ENCODE peak calls at places on chromosomes 16 and 17, in five cellular contexts. N is SK-N-SH, S is HepG2, F is K562, H is HCT116. K is an unnamed sample.
A peak's percentile ranks its signal among the peaks of the same experiment; 100 is the strongest.

GRCh38 chr17:2171725-2172446 is 117.0 kb downstream of the HIC1 start:
- DNase-seq in N (no peak), S (peak; percentile 82), F (no peak), H (no peak), K (no peak)

GRCh38 chr16:66503030-66503429 is 46.9 kb downstream of the TK2 start:
- DNase-seq in N (no peak), S (no peak), F (no peak), H (no peak), K (no peak)

GRCh38 chr16:74608944-74609343 is 2.0 kb upstream of the GLG1 start:
- DNase-seq in N (no peak), S (no peak), F (no peak), H (no peak), K (no peak)

GRCh38 chr16:19555938-19556778 is 655 bp downstream of the VPS35L start:
- DNase-seq in N (peak; percentile 39), S (no peak), F (peak; percentile 63), H (peak; percentile 59), K (peak; percentile 17)

GRCh38 chr16:60741810-60742209 is 1294.4 kb downstream of the CDH8 start:
- DNase-seq in N (no peak), S (no peak), F (no peak), H (no peak), K (no peak)

GRCh38 chr16:84312783-84313382 is 18.2 kb downstream of the WFDC1 start:
- DNase-seq in N (peak; percentile 58), S (no peak), F (no peak), H (peak; percentile 57), K (peak; percentile 79)

GRCh38 chr16:51133130-51133529 is 17.9 kb downstream of the SALL1 start:
- DNase-seq in N (no peak), S (no peak), F (no peak), H (no peak), K (no peak)

GRCh38 chr16:52191533-52192134 is 355.3 kb downstream of the TOX3 start:
- DNase-seq in N (peak; percentile 46), S (peak; percentile 76), F (peak; percentile 69), H (peak; percentile 29), K (peak; percentile 74)

GRCh38 chr17:70552230-70552981 is 383.1 kb downstream of the KCNJ2 start:
- DNase-seq in N (peak; percentile 72), S (peak; percentile 15), F (peak; percentile 8), H (peak; percentile 29), K (peak; percentile 69)

GRCh38 chr17:64281962-64282752 is 19.1 kb upstream of the TEX2 start:
- DNase-seq in N (peak; percentile 80), S (peak; percentile 72), F (peak; percentile 81), H (peak; percentile 86), K (peak; percentile 41)

GRCh38 chr17:72333570-72333969 is 212.8 kb downstream of the SOX9 start:
- DNase-seq in N (no peak), S (no peak), F (no peak), H (no peak), K (no peak)

GRCh38 chr17:71703701-71704100 is 417.1 kb upstream of the SOX9 start:
- DNase-seq in N (no peak), S (no peak), F (no peak), H (no peak), K (no peak)

GRCh38 chr16:28090646-28091377 is 27.3 kb upstream of the GSG1L start:
- DNase-seq in N (peak; percentile 48), S (no peak), F (peak; percentile 32), H (no peak), K (no peak)

GRCh38 chr16:85629853-85630252 is 16.7 kb downstream of the GSE1 start:
- DNase-seq in N (no peak), S (no peak), F (no peak), H (no peak), K (no peak)

GRCh38 chr16:23784811-23785447 is 30.1 kb downstream of the CHP2 start:
- DNase-seq in N (no peak), S (no peak), F (peak; percentile 73), H (no peak), K (no peak)

GRCh38 chr17:61202564-61202963 is 197.1 kb upstream of the TBX2 start:
- DNase-seq in N (no peak), S (no peak), F (no peak), H (no peak), K (no peak)

GRCh38 chr17:27888945-27889344 is 4.2 kb downstream of the LYRM9 start:
- DNase-seq in N (no peak), S (peak; percentile 69), F (no peak), H (no peak), K (peak; percentile 90)

GRCh38 chr16:56193951-56194726 is 2.9 kb downstream of the GNAO1 start:
- DNase-seq in N (peak; percentile 92), S (peak; percentile 66), F (peak; percentile 81), H (no peak), K (peak; percentile 69)

GRCh38 chr16:88527186-88527936 is 42.8 kb upstream of the ZC3H18 start:
- DNase-seq in N (peak; percentile 95), S (peak; percentile 51), F (peak; percentile 90), H (peak; percentile 34), K (peak; percentile 74)

GRCh38 chr17:17749921-17750320 is 68.7 kb downstream of the RAI1 start:
- DNase-seq in N (peak; percentile 83), S (peak; percentile 36), F (peak; percentile 63), H (peak; percentile 42), K (peak; percentile 66)

GRCh38 chr16:84806256-84806889 is 13.4 kb upstream of the CRISPLD2 start:
- DNase-seq in N (peak; percentile 86), S (no peak), F (peak; percentile 71), H (no peak), K (peak; percentile 45)

GRCh38 chr16:23365602-23366240 is 63.6 kb downstream of the SCNN1B start:
- DNase-seq in N (no peak), S (no peak), F (no peak), H (no peak), K (no peak)

GRCh38 chr17:78921437-78921971 is 3.7 kb downstream of the TIMP2 start:
- DNase-seq in N (peak; percentile 73), S (no peak), F (no peak), H (no peak), K (no peak)

GRCh38 chr16:86846136-86846535 is 267.8 kb downstream of the FOXL1 start:
- DNase-seq in N (no peak), S (no peak), F (no peak), H (no peak), K (no peak)

DNA sequence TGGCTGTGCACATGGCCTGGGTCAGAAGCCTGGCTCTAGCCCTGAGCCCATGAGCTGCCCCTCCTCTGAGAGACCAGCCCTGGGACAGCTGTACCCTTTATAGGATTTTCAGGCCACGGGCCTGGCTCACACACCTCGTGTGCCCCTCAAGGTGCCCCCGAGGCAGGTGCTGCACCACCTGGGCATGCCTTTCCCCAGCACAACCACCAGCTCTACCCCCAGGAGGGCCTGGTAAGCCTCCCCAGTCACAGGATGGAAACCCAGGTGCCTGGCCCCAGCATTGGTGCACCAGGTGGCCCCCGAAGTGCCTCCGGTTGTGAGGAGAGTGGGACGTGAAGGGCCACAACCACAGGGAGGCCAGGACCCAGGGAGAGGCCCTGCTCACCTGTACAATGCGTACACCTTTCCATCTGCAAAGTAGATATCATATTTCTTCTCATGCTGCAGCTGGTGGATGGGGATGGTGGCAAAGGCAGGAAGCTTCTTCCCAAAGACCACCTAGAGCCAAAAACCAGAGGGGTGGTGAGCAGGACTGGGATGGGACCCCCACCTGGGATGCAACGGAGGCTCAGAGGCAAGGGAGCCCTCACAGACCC is 6.3 kb downstream of the ZNF598 start:
- DNase-seq in N (no peak), S (no peak), F (no peak), H (no peak), K (no peak)
- TF ChIP-seq JUND in N (no peak), S (no peak), F (no peak), H (no peak), K (no peak)

GRCh38 chr17:171871-172270 is 9.6 kb downstream of the DOC2B start:
- DNase-seq in N (no peak), S (no peak), F (no peak), H (no peak), K (no peak)
- TF ChIP-seq JUND in N (no peak), S (no peak), F (no peak), H (no peak), K (no peak)

DNA sequence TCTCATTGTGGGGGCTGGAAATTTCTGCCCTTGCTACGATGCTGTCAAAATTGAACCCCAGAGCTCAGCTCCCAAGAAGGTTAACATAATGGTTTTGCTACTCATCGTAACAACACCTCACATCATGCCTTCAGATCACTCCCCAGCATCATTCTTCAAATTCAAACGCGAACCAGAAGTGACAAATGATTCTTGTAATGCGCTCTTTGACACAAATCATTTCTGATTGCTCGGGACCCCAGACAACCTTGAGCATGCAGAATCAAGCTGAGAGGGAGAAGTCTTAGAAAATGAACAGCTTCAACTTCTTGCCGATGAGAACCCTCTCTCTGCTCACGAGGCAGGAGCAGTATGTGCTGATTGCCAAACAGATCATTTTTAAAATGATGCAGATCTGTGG is 241.0 kb upstream of the ASIC2 start:
- DNase-seq in N (no peak), S (no peak), F (no peak), H (no peak), K (no peak)
- TF ChIP-seq JUND in N (no peak), S (no peak), F (no peak), H (no peak), K (no peak)

GRCh38 chr16:9012330-9012729 is 48.6 kb upstream of the USP7 start:
- DNase-seq in N (no peak), S (no peak), F (no peak), H (no peak), K (no peak)
- TF ChIP-seq JUND in N (no peak), S (no peak), F (no peak), H (no peak), K (no peak)

DNA sequence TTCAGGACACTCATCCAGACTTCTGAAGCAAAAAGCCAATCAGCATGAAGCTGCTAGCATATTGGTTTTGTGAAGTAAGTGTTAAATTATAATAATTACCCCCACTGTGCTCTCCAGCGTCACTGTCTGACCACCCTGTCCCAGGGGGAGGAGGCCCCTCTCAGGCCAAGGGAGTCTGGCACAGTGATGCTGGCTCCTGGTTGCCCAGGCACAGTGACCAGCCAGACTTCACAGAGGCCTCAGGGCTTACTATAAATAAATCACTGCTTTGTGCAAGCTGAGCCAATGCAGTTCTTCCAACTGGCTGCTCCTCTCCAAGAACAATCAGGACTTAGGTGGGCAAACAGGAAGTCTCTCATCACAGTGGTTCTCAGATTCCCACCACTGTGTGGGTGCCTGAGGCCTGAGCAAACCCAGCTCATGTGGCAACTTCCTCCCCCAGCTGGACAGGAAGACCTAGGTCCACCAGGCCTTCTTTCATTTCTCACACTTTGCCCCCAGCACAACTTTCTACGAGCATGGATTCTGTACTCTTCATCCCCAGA is 1.7 kb upstream of the DBNDD1 start:
- DNase-seq in N (peak; percentile 66), S (peak; percentile 93), F (no peak), H (no peak), K (no peak)
- TF ChIP-seq JUND in N (no peak), S (no peak), F (no peak), H (no peak), K (no peak)

DNA sequence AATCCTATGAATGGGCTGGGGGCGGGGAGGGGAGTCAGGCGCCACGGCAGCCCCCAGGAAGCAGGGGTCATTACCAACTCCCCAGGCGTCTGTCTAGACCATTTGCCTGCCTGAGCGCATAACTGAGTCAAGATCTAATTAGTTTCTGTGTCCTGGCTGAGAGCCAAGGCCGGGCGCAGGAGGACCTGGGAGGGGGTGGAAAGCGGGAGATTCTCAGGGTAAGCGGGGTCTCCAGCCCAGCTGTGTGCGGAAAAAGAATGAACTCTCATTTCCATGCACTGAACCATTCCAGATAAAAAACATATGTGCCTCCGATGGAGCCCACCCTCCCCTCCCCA is 151.5 kb downstream of the SDK2 start:
- DNase-seq in N (peak; percentile 93), S (no peak), F (no peak), H (no peak), K (no peak)
- TF ChIP-seq JUND in N (no peak), S (no peak), F (no peak), H (no peak), K (no peak)

GRCh38 chr16:13727943-13728342 is 192.0 kb upstream of the ERCC4 start:
- DNase-seq in N (no peak), S (no peak), F (no peak), H (no peak), K (no peak)

GRCh38 chr16:13733561-13733960 is 186.4 kb upstream of the ERCC4 start:
- DNase-seq in N (no peak), S (no peak), F (no peak), H (no peak), K (no peak)
- TF ChIP-seq JUND in N (no peak), S (no peak), F (no peak), H (no peak), K (no peak)